ENCODE peak calls at places on chromosomes 1 and 21, in six cellular contexts. M, Z, R, Q, W and K are unnamed samples.

GRCh38 chr1:218436346-218436745 is 91.2 kb downstream of the TGFB2 start:
- DNase-seq in W (no peak), M (no peak), Q (no peak), R (no peak), Z (no peak), K (no peak)

GRCh38 chr1:35557118-35557610 is at the start of gene KIAA0319L:
- DNase-seq in R (no peak), W (peak), Z (no peak), Q (peak), M (peak), K (no peak)

GRCh38 chr1:37476460-37477197 is 2.2 kb downstream of the ZC3H12A start:
- DNase-seq in Z (peak), M (peak), Q (no peak), R (peak), W (peak), K (peak)

GRCh38 chr1:106439475-106439874 is 617.0 kb upstream of the PRMT6 start:
- DNase-seq in W (no peak), Q (no peak), R (no peak), M (no peak), Z (no peak), K (no peak)

GRCh38 chr1:18955442-18956188 is 861 bp downstream of the IFFO2 start:
- DNase-seq in R (no peak), W (peak), M (peak), Q (peak), Z (no peak), K (no peak)

GRCh38 chr1:203590559-203590958 is 36.1 kb upstream of the ATP2B4 start:
- DNase-seq in Q (no peak), R (peak), Z (no peak), W (no peak), M (no peak), K (no peak)

GRCh38 chr21:45496151-45496967 is 45.9 kb downstream of the SLC19A1 start:
- DNase-seq in Z (no peak), M (no peak), Q (no peak), R (no peak), W (no peak), K (no peak)

GRCh38 chr1:11062965-11063401 is 3.2 kb upstream of the SRM start:
- DNase-seq in W (no peak), Z (no peak), R (no peak), M (no peak), Q (no peak), K (no peak)

GRCh38 chr1:55474168-55474786 is 259.1 kb upstream of the USP24 start:
- DNase-seq in W (no peak), M (no peak), Q (no peak), Z (peak), R (peak), K (peak)

GRCh38 chr1:56068210-56068609 is 511.2 kb downstream of the PLPP3 start:
- DNase-seq in R (no peak), M (no peak), W (no peak), Z (no peak), Q (no peak), K (peak)

GRCh38 chr1:201925961-201926585 is 20.3 kb downstream of the LMOD1 start:
- DNase-seq in M (no peak), W (no peak), Z (peak), Q (no peak), R (no peak), K (peak)

GRCh38 chr1:194535369-194535768 is 1349.0 kb upstream of the B3GALT2 start:
- DNase-seq in W (no peak), Q (no peak), Z (no peak), R (no peak), M (no peak), K (no peak)

GRCh38 chr1:44572572-44572879 is 101.8 kb downstream of the TMEM53 start:
- DNase-seq in Q (no peak), W (no peak), R (no peak), M (no peak), Z (no peak), K (no peak)

GRCh38 chr1:215128514-215128913 is 46.0 kb downstream of the KCNK2 start:
- DNase-seq in W (no peak), R (no peak), Q (no peak), Z (no peak), M (no peak), K (peak)

GRCh38 chr1:228900099-228900965 is 165.1 kb downstream of the RHOU start:
- DNase-seq in R (peak), M (peak), W (peak), Q (no peak), Z (peak), K (peak)

GRCh38 chr1:243422362-243422761 is 166.5 kb downstream of the SDCCAG8 start:
- DNase-seq in R (no peak), Z (no peak), W (no peak), Q (no peak), M (no peak), K (no peak)

GRCh38 chr1:111406325-111406768 is 21.2 kb downstream of the OVGP1 start:
- DNase-seq in R (peak), Z (no peak), Q (no peak), W (peak), M (peak), K (peak)

GRCh38 chr1:15426492-15427279 is 11.6 kb upstream of the CTRC start:
- DNase-seq in M (peak), Z (peak), W (peak), R (peak), Q (no peak), K (no peak)

GRCh38 chr1:224368409-224368808 is 11.7 kb downstream of the CNIH4 start:
- DNase-seq in W (no peak), R (no peak), Z (no peak), M (no peak), Q (no peak), K (no peak)

GRCh38 chr1:63523738-63524137 is 413 bp downstream of the EFCAB7 start:
- DNase-seq in W (no peak), M (no peak), Z (no peak), R (no peak), Q (peak), K (no peak)

GRCh38 chr1:43448955-43449707 is 4.6 kb downstream of the HYI start:
- DNase-seq in W (no peak), Z (no peak), M (no peak), R (no peak), Q (no peak), K (no peak)

GRCh38 chr21:45020629-45021427 is 53.6 kb upstream of the ADARB1 start:
- DNase-seq in Q (no peak), W (no peak), Z (peak), R (no peak), M (no peak), K (no peak)

GRCh38 chr1:30690115-30690645 is 33.2 kb downstream of the MATN1 start:
- DNase-seq in Z (no peak), R (no peak), M (no peak), W (no peak), Q (no peak), K (no peak)

GRCh38 chr1:13583964-13584791 is 546 bp downstream of the PDPN start:
- DNase-seq in Q (peak), Z (peak), R (peak), M (no peak), W (no peak), K (peak)

GRCh38 chr1:153957744-153958110 is 685 bp downstream of the CRTC2 start:
- DNase-seq in M (no peak), W (peak), Z (no peak), Q (no peak), R (no peak), K (no peak)

GRCh38 chr1:147586412-147586811 is 45.1 kb downstream of the BCL9 start:
- DNase-seq in Q (peak), Z (no peak), R (no peak), M (no peak), W (no peak), K (no peak)
- TF ChIP-seq CTCF in Q (no peak), Z (no peak), R (no peak), M (no peak), W (no peak), K (no peak)

DNA sequence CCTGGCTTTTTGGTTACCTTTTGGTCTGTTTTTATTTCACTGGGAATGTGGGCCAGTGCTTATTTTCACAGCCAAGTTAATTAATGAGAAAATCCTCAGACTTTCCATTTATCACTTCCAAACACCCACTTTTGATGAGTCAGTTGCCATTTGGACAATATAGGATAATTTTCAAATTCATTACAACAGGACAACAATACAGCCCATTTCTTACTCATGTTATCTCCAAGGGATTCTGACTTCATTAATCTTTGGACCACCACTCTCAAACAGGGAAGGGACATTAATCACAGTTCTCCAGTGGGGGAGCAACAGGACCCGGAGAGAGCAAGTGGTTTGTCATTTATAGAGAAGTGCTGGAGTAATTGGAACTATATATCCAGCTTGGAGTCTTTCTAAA is 38.8 kb downstream of the JUN start:
- DNase-seq in Q (no peak), M (no peak), W (no peak), Z (no peak), R (no peak), K (no peak)
- H3K4me3 ChIP-seq in Q (no peak), M (no peak), W (no peak), Z (no peak), R (no peak), K (no peak)

DNA sequence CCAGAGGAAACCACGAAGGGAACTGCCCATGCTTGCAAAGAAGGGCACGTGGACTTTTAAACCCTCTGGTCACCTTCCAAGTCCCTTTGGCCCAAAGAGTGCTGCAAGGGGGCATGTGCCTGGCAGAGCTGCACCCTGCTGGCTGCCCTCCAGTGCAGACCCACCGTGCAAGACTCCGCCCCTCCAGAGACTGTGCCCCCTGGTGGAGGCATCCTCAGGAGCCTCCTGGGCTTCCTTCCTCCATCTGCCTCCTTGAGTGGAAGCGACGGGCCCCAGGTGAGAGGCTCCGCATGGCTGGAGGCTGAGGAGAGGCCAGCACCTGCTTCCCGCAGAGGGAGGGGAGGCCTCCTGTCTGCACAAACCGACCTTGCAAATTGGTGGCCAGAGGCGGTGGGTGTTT is 100.7 kb downstream of the CRYAA start:
- DNase-seq in W (no peak), M (no peak), Q (no peak), Z (no peak), R (no peak), K (no peak)
- TF ChIP-seq CTCF in W (no peak), M (no peak), Q (peak), Z (peak), R (peak), K (no peak)

GRCh38 chr1:212635141-212635601 is 26.6 kb downstream of the ATF3 start:
- DNase-seq in R (peak), Z (peak), M (no peak), Q (peak), W (no peak), K (peak)
- H3K4me3 ChIP-seq in R (no peak), Z (no peak), M (no peak), Q (no peak), W (no peak), K (no peak)

DNA sequence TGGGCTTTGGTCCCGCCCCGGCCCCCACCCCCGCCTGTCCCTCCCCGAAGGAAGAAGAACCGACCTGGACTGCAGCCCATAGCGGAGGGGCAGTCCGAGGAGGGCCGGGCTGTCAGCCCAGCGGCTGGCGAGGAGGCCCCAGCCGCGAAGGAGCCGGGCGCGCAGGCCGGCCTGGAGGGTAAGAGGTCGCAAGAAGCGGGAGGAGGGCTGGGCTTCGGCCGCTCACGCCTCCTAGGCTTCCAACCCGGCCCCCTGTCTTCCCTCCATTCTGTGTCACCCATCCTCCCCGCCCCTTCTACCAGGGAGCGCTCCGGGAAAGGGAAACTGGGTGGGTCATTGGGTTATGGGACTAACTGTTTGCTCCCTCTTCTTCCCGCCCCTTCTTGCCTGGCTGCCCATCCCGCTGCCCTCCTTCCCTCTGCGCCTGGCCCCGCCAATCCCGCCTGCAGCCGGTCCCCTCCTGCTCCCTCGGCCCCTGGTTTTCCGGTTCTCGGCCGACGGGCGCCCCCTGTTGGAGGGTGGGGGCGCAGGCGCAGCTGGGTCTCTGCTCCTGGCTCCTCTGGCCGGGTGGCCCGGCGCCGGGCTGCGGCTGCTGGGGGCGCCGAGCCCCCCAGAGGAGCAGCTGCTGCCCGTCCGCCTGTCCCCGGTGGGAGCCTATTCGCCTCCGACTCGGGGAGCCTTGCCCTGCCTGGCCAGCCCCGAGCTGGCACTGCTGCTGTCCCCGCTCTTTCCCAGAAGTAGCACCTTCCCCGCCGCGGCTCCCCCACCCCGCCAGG is 2.4 kb downstream of the RUSC1 start:
- DNase-seq in Z (peak), M (peak), W (peak), R (peak), Q (peak), K (peak)
- TF ChIP-seq CTCF in Z (peak), M (peak), W (peak), R (peak), Q (peak), K (peak)